ENCODE peak calls at places on chromosomes 7 and 10, in eight cellular contexts. K is WTC11; Z is NAMALWA; I is activated naive CD4-positive, alpha-beta T cell treated with Interleukin-2 at 50 U/mL for 16 hours; Y is HEK293T; B is brain microvascular endothelial cell; P is activated effector memory CD4-positive, alpha-beta T cell treated with anti-CD3 and anti-CD28 coated beads, Interleukin-2, amount 50 U/mL, for 16 hours; M is endothelial cell of umbilical vein. F is an unnamed sample.
A peak's percentile ranks its signal among the peaks of the same experiment; 100 is the strongest.

GRCh38 chr7:64871761-64872160 is 31.3 kb upstream of the ZNF273 start:
- DNase-seq in I (no peak), B (no peak), Y (no peak), K (no peak), Z (no peak), P (peak; percentile 43), M (no peak), F (no peak)

GRCh38 chr7:55265836-55266235 is 99.3 kb upstream of the LANCL2 start:
- DNase-seq in I (no peak), B (no peak), Y (no peak), M (no peak), K (no peak), P (no peak), Z (no peak), F (no peak)

GRCh38 chr10:48579251-48579960 is 25.5 kb downstream of the ARHGAP22 start:
- DNase-seq in P (no peak), M (no peak), Y (no peak), K (no peak), Z (no peak), B (peak; percentile 11), I (no peak), F (no peak)

GRCh38 chr10:123870260-123870659 is 21.3 kb downstream of the CPXM2 start:
- DNase-seq in K (no peak), Y (no peak), I (no peak), Z (no peak), B (no peak), M (no peak), P (no peak), F (no peak)

GRCh38 chr7:127154101-127154500 is 98.6 kb downstream of the GRM8 start:
- DNase-seq in P (no peak), I (no peak), Z (no peak), Y (no peak), M (no peak), B (no peak), K (no peak), F (no peak)

GRCh38 chr7:87231243-87231642 is 11.7 kb upstream of the TMEM243 start:
- DNase-seq in P (no peak), Z (no peak), M (no peak), I (no peak), K (no peak), B (no peak), Y (no peak), F (no peak)

GRCh38 chr7:23471090-23471859 is 984 bp upstream of the IGF2BP3 start:
- DNase-seq in M (peak; percentile 72), I (peak; percentile 31), Z (peak; percentile 97), K (peak; percentile 92), B (peak; percentile 71), P (peak; percentile 73), Y (peak; percentile 63), F (peak; percentile 77)

GRCh38 chr7:2757361-2757903 is 69.4 kb downstream of the AMZ1 start:
- DNase-seq in M (no peak), B (no peak), I (no peak), Y (no peak), K (no peak), P (no peak), Z (no peak), F (no peak)

GRCh38 chr10:121240011-121240410 is 358.2 kb downstream of the FGFR2 start:
- DNase-seq in I (no peak), B (no peak), M (no peak), Z (no peak), K (no peak), Y (no peak), P (no peak), F (no peak)

GRCh38 chr7:148556892-148557291 is 33.7 kb upstream of the C7orf33 start:
- DNase-seq in I (no peak), M (no peak), Y (no peak), K (no peak), B (no peak), Z (no peak), P (no peak), F (no peak)